ENCODE peak calls at places on chromosomes 5 and 9, in eight cellular contexts. X is colonic mucosa, A is right lobe of liver, C is psoas muscle, D is stomach, U is GM23248, G is Panc1, H is endothelial cell of umbilical vein. O is an unnamed sample. For H3K4me1, the result is how much of the 10 kb centered on the place peaks cover.

GRCh38 chr5:39992617-39993203 is 567.9 kb upstream of the DAB2 start:
- DNase-seq in C (no peak), G (no peak), H (no peak), X (no peak), D (no peak), A (no peak), U (peak), O (no peak)

GRCh38 chr5:58751222-58751621 is 168.3 kb downstream of the RAB3C start:
- DNase-seq in A (no peak), H (peak), U (peak), D (no peak), X (no peak), C (no peak), G (peak), O (peak)

GRCh38 chr9:93315118-93315517 is 131.2 kb downstream of the WNK2 start:
- DNase-seq in G (no peak), X (no peak), D (no peak), A (no peak), H (no peak), C (no peak), U (no peak), O (no peak)

GRCh38 chr9:87570000-87570834 is 72.5 kb downstream of the DAPK1 start:
- DNase-seq in C (no peak), A (no peak), D (no peak), H (no peak), U (no peak), G (no peak), X (no peak), O (peak)

GRCh38 chr5:175658299-175659145 is 651 bp downstream of the HRH2 start:
- DNase-seq in D (peak), C (no peak), A (no peak), U (no peak), G (no peak), X (no peak), H (no peak), O (no peak)

GRCh38 chr9:108282872-108283271 is 572.9 kb downstream of the ACTL7B start:
- DNase-seq in G (no peak), X (no peak), A (no peak), U (peak), C (no peak), D (no peak), H (no peak), O (no peak)

GRCh38 chr9:26012797-26013594 is 334.8 kb upstream of the TUSC1 start:
- DNase-seq in U (peak), G (no peak), X (no peak), C (no peak), A (no peak), H (no peak), D (no peak), O (no peak)

GRCh38 chr5:29114331-29114768 is 2076.0 kb upstream of the CDH9 start:
- DNase-seq in H (no peak), A (no peak), X (no peak), U (no peak), D (no peak), C (no peak), G (no peak), O (no peak)

GRCh38 chr9:16626577-16627130 is 243.8 kb downstream of the BNC2 start:
- DNase-seq in H (peak), X (no peak), G (peak), D (no peak), C (peak), A (no peak), U (peak), O (no peak)

GRCh38 chr5:36442796-36443195 is 141.1 kb upstream of the RANBP3L start:
- DNase-seq in G (no peak), U (peak), D (peak), H (peak), C (no peak), X (no peak), A (no peak), O (peak)

GRCh38 chr5:138352071-138352721 is at the start of gene KDM3B:
- DNase-seq in H (peak), U (peak), G (peak), X (peak), D (peak), A (peak), C (peak), O (peak)

GRCh38 chr5:149367249-149367971 is 9.6 kb downstream of the PCYOX1L start:
- DNase-seq in C (no peak), U (peak), D (peak), A (peak), X (peak), H (peak), G (peak), O (peak)

GRCh38 chr5:113520899-113521298 is 7.4 kb downstream of the YTHDC2 start:
- DNase-seq in H (no peak), D (no peak), U (no peak), C (no peak), G (no peak), X (no peak), A (no peak), O (no peak)

GRCh38 chr5:18305288-18305899 is 671.1 kb downstream of the TAF11L14 start:
- DNase-seq in G (peak), H (peak), U (peak), A (no peak), X (no peak), C (no peak), D (no peak), O (peak)

GRCh38 chr5:181237758-181238385 is 5.8 kb downstream of the RACK1 start:
- DNase-seq in A (no peak), D (no peak), G (no peak), C (no peak), H (no peak), X (no peak), U (no peak), O (no peak)

GRCh38 chr5:112691758-112692157 is 45.9 kb upstream of the APC start:
- DNase-seq in X (peak), C (no peak), A (no peak), D (no peak), U (no peak), G (peak), H (peak), O (peak)

GRCh38 chr5:157743163-157744054 is at the start of gene LSM11:
- DNase-seq in A (peak), C (peak), G (peak), D (peak), X (peak), U (peak), H (peak), O (peak)

GRCh38 chr9:93897075-93897970 is 57.8 kb downstream of the BARX1 start:
- DNase-seq in G (no peak), D (peak), U (no peak), C (no peak), H (no peak), X (no peak), A (no peak), O (no peak)

GRCh38 chr9:133521122-133522072 is 3.4 kb downstream of the MYMK start:
- DNase-seq in U (no peak), X (no peak), H (no peak), A (peak), D (no peak), G (no peak), C (no peak), O (no peak)

GRCh38 chr9:83066771-83067170 is 3.8 kb upstream of the RASEF start:
- DNase-seq in G (no peak), H (no peak), U (peak), X (no peak), C (no peak), A (no peak), D (no peak), O (no peak)

GRCh38 chr5:6408627-6409446 is 30.5 kb upstream of the MED10 start:
- DNase-seq in G (no peak), C (no peak), H (no peak), U (no peak), A (no peak), D (no peak), X (no peak), O (no peak)

GRCh38 chr5:31153523-31153922 is 40.0 kb upstream of the CDH6 start:
- DNase-seq in A (no peak), C (no peak), D (no peak), H (no peak), X (no peak), G (no peak), U (peak), O (peak)

GRCh38 chr5:59790399-59791130 is 103.0 kb downstream of the PDE4D start:
- DNase-seq in A (no peak), U (peak), X (no peak), H (peak), G (no peak), C (no peak), D (no peak), O (no peak)

GRCh38 chr9:129175825-129176633 is 2.0 kb downstream of the IER5L start:
- DNase-seq in G (no peak), H (peak), A (peak), X (peak), C (peak), D (peak), U (peak), O (peak)

GRCh38 chr9:109816490-109816889 is 36.5 kb downstream of the PALM2AKAP2 start:
- DNase-seq in G (no peak), D (no peak), H (peak), A (no peak), X (no peak), U (peak), C (no peak), O (peak)

GRCh38 chr5:96687812-96688453 is 25.8 kb downstream of the CAST start:
- DNase-seq in U (peak), H (peak), G (no peak), X (no peak), D (no peak), C (no peak), A (no peak), O (peak)

GRCh38 chr5:96687080-96687479 is 24.9 kb downstream of the CAST start:
- DNase-seq in C (no peak), H (no peak), D (no peak), A (no peak), U (no peak), G (no peak), X (no peak), O (no peak)

GRCh38 chr5:96680759-96681158 is 18.6 kb downstream of the CAST start:
- DNase-seq in H (no peak), G (no peak), A (no peak), U (no peak), C (no peak), D (no peak), X (no peak), O (no peak)

GRCh38 chr5:96683392-96683791 is 21.2 kb downstream of the CAST start:
- DNase-seq in D (no peak), U (no peak), G (no peak), C (no peak), H (no peak), X (no peak), A (no peak), O (no peak)

GRCh38 chr5:96683810-96684209 is 21.6 kb downstream of the CAST start:
- DNase-seq in X (no peak), A (no peak), H (no peak), U (no peak), G (no peak), C (no peak), D (no peak), O (no peak)
- H3K4me1 ChIP-seq in X (under half), A (under half), H (under half), U (under half), G (under half), C (under half), D (under half), O (under half)

DNA sequence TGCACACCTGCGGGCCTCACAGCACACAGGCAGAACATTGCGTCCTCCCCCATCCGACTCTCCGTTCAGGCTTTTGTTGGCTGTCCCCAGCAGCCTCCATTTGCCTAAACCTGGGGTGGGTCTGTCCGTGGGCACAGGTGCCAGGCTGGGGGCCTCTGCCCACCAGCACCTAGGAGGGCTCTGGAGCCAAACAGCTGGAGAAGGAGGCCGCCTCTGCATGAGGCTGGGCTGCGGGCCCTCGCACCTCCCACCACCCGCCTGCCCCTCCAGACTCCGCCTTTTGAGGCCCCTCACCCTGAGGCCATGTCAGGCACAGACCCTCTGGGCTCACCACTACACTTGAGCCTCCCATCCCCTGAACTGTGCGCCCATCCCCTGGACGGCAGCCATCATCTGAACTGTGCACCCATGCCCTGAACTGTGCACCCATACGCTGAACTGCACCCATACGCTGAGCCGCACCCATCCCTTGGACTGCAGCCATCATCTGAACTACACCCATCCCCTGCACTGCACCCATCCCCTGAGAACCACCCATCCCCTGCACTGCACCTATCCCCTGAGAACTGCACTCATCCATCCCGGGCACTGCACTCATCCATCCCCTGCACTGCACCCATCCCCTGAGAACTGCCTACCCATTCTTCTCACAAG is 98.0 kb upstream of the OTULINL start:
- DNase-seq in C (no peak), D (no peak), G (no peak), U (no peak), A (no peak), H (no peak), X (peak), O (peak)
- H3K4me3 ChIP-seq in C (no peak), D (no peak), G (no peak), U (no peak), A (no peak), H (no peak), X (no peak), O (no peak)

GRCh38 chr5:174622067-174622466 is 102.3 kb upstream of the MSX2 start:
- DNase-seq in X (no peak), H (no peak), D (no peak), C (no peak), A (no peak), G (no peak), U (no peak), O (no peak)

GRCh38 chr5:174617910-174618309 is 106.5 kb upstream of the MSX2 start:
- DNase-seq in X (no peak), A (no peak), U (no peak), D (no peak), G (no peak), H (no peak), C (no peak), O (peak)

GRCh38 chr5:174617285-174617684 is 107.1 kb upstream of the MSX2 start:
- DNase-seq in X (no peak), U (no peak), A (no peak), G (no peak), C (no peak), D (no peak), H (no peak), O (peak)

GRCh38 chr5:174615986-174616500 is 108.3 kb upstream of the MSX2 start:
- DNase-seq in U (no peak), G (no peak), C (no peak), X (no peak), A (no peak), H (no peak), D (no peak), O (no peak)

GRCh38 chr5:174618589-174618988 is 105.8 kb upstream of the MSX2 start:
- DNase-seq in D (no peak), X (no peak), G (no peak), A (no peak), U (no peak), H (no peak), C (no peak), O (no peak)
- H3K4me1 ChIP-seq in D (under half), X (under half), G (under half), A (under half), U (under half), H (under half), C (under half), O (under half)

DNA sequence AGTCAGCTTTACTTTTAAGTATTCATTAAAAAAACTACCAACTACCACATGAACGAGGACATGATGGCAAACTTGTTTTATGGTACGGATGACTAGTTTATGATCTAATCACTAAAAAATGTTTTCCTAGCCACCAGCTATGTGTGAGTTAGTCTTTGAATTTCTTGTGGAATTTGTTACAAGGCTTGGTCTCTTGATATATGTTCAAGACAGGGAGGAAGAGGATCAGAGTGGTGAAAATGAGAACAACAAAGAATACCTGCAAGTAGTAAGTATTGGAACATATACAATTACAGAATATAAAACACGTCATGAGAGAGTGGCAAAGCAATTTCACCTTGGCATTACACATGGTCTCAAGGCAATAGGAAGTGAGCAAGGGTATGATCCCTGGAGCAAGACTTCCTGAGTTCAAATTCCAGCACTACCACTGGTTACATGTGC is 548.6 kb upstream of the TLE4 start:
- DNase-seq in U (peak), G (peak), D (no peak), H (peak), X (no peak), A (no peak), C (no peak), O (no peak)
- H3K4me3 ChIP-seq in U (peak), G (no peak), D (no peak), H (no peak), X (no peak), A (no peak), C (no peak), O (no peak)

DNA sequence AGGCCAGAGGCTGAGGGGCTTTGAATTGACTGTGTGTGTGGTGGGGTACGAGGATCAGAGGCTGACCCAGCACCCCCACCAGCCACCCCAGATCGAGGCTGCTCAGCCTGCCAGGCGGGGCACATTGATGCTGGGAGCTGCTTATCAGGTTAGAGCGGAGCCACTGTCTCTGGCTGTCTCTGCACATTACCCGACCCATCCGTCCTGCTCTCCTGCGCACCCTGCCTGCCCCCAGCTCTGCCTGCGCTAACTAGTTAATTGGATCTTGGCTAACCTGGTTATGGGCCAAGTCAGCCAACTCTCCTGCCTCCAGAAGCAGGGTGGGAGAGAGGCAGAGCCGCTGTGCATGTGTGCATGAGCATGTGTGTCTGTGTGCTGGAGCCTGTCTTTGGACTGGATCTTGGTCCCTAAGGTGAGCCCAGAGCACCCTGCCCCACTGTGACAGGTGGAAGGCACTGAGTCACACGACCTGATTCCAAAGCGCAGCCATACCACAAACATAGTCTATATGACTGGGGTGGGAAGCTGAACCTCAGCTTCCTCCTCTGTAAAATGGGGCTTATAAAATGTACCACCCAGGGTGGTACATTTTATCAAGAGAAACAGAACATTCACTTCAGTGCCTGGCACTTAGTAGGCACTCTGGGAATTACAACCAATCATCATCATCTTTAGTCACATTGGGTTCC is 39.7 kb downstream of the PCDH1 start:
- DNase-seq in U (no peak), A (no peak), X (no peak), G (no peak), H (no peak), D (no peak), C (no peak), O (peak)
- H3K4me1 ChIP-seq in U (under half), A (under half), X (under half), G (under half), H (half or more), D (half or more), C (under half), O (under half)

GRCh38 chr5:135072357-135073247 is 38.6 kb upstream of the PITX1 start:
- DNase-seq in U (no peak), H (no peak), X (no peak), A (no peak), C (no peak), D (no peak), G (no peak), O (no peak)
- H3K4me3 ChIP-seq in U (no peak), H (no peak), X (no peak), A (no peak), C (no peak), D (no peak), G (no peak), O (no peak)

GRCh38 chr5:1320436-1321344 is 24.2 kb downstream of the CLPTM1L start:
- DNase-seq in G (no peak), X (no peak), U (no peak), H (no peak), A (no peak), C (no peak), D (no peak), O (no peak)

GRCh38 chr5:1321576-1321975 is 23.3 kb downstream of the CLPTM1L start:
- DNase-seq in G (no peak), X (no peak), U (no peak), C (no peak), D (no peak), A (no peak), H (no peak), O (no peak)

GRCh38 chr5:1318659-1319251 is 23.9 kb upstream of the TERT start:
- DNase-seq in H (no peak), C (no peak), X (no peak), U (no peak), G (no peak), A (no peak), D (no peak), O (no peak)

GRCh38 chr5:1317921-1318565 is 23.2 kb upstream of the TERT start:
- DNase-seq in G (no peak), A (no peak), U (no peak), X (no peak), H (no peak), C (no peak), D (no peak), O (no peak)

GRCh38 chr5:1319436-1320343 is 24.8 kb upstream of the TERT start:
- DNase-seq in C (no peak), G (no peak), U (no peak), H (no peak), A (peak), X (no peak), D (peak), O (no peak)
- H3K4me1 ChIP-seq in C (under half), G (under half), U (under half), H (under half), A (under half), X (under half), D (under half), O (under half)

O was measured in small intestine.